ENCODE peak calls at places on chromosomes 7 and 10, in four cellular contexts. One of them, this sample, is unnamed.

GRCh38 chr10:33293531-33294170 is 40.8 kb downstream of the NRP1 start:
- DNase-seq in NCI-H1105 treated with DMSO at 0.1 percent for 48 hours: no peak
- DNase-seq in stimulated activated CD4-positive, alpha-beta T cell treated with anti-CD3 and anti-CD28 coated beads, Interleukin-4, amount 100 ng/mL, for 4 hours: no peak
- DNase-seq in kidney epithelial cell: no peak
- DNase-seq in this sample: no peak

GRCh38 chr7:28790467-28790866 is 167.7 kb downstream of the TRIL start:
- DNase-seq in NCI-H1105 treated with DMSO at 0.1 percent for 48 hours: no peak
- DNase-seq in stimulated activated CD4-positive, alpha-beta T cell treated with anti-CD3 and anti-CD28 coated beads, Interleukin-4, amount 100 ng/mL, for 4 hours: no peak
- DNase-seq in kidney epithelial cell: no peak
- DNase-seq in this sample: no peak

GRCh38 chr10:70866424-70866823 is 21.9 kb downstream of the PCBD1 start:
- DNase-seq in NCI-H1105 treated with DMSO at 0.1 percent for 48 hours: no peak
- DNase-seq in stimulated activated CD4-positive, alpha-beta T cell treated with anti-CD3 and anti-CD28 coated beads, Interleukin-4, amount 100 ng/mL, for 4 hours: no peak
- DNase-seq in kidney epithelial cell: no peak
- DNase-seq in this sample: no peak

GRCh38 chr10:4398602-4399001 is 427.4 kb upstream of the AKR1E2 start:
- DNase-seq in NCI-H1105 treated with DMSO at 0.1 percent for 48 hours: no peak
- DNase-seq in stimulated activated CD4-positive, alpha-beta T cell treated with anti-CD3 and anti-CD28 coated beads, Interleukin-4, amount 100 ng/mL, for 4 hours: no peak
- DNase-seq in kidney epithelial cell: no peak
- DNase-seq in this sample: no peak

GRCh38 chr10:77856566-77856965 is 70.0 kb downstream of the DLG5 start:
- DNase-seq in NCI-H1105 treated with DMSO at 0.1 percent for 48 hours: no peak
- DNase-seq in stimulated activated CD4-positive, alpha-beta T cell treated with anti-CD3 and anti-CD28 coated beads, Interleukin-4, amount 100 ng/mL, for 4 hours: no peak
- DNase-seq in kidney epithelial cell: no peak
- DNase-seq in this sample: no peak

GRCh38 chr10:113991091-113991860 is 52.4 kb upstream of the ADRB1 start:
- DNase-seq in NCI-H1105 treated with DMSO at 0.1 percent for 48 hours: no peak
- DNase-seq in stimulated activated CD4-positive, alpha-beta T cell treated with anti-CD3 and anti-CD28 coated beads, Interleukin-4, amount 100 ng/mL, for 4 hours: no peak
- DNase-seq in kidney epithelial cell: no peak
- DNase-seq in this sample: no peak

GRCh38 chr10:30041394-30042105 is 17.8 kb downstream of the JCAD start:
- DNase-seq in NCI-H1105 treated with DMSO at 0.1 percent for 48 hours: no peak
- DNase-seq in stimulated activated CD4-positive, alpha-beta T cell treated with anti-CD3 and anti-CD28 coated beads, Interleukin-4, amount 100 ng/mL, for 4 hours: no peak
- DNase-seq in kidney epithelial cell: no peak
- DNase-seq in this sample: no peak

GRCh38 chr10:17428616-17429097 is 25.7 kb downstream of the ST8SIA6 start:
- DNase-seq in NCI-H1105 treated with DMSO at 0.1 percent for 48 hours: no peak
- DNase-seq in stimulated activated CD4-positive, alpha-beta T cell treated with anti-CD3 and anti-CD28 coated beads, Interleukin-4, amount 100 ng/mL, for 4 hours: peak; percentile 67
- DNase-seq in kidney epithelial cell: no peak
- DNase-seq in this sample: peak; percentile 35

GRCh38 chr7:140161047-140161446 is 15.7 kb downstream of the KDM7A start:
- DNase-seq in NCI-H1105 treated with DMSO at 0.1 percent for 48 hours: no peak
- DNase-seq in stimulated activated CD4-positive, alpha-beta T cell treated with anti-CD3 and anti-CD28 coated beads, Interleukin-4, amount 100 ng/mL, for 4 hours: no peak
- DNase-seq in kidney epithelial cell: no peak
- DNase-seq in this sample: no peak

GRCh38 chr7:144854839-144855424 is 19.1 kb upstream of the TPK1 start:
- DNase-seq in NCI-H1105 treated with DMSO at 0.1 percent for 48 hours: peak; percentile 52
- DNase-seq in stimulated activated CD4-positive, alpha-beta T cell treated with anti-CD3 and anti-CD28 coated beads, Interleukin-4, amount 100 ng/mL, for 4 hours: no peak
- DNase-seq in kidney epithelial cell: no peak
- DNase-seq in this sample: no peak

GRCh38 chr10:23439920-23440875 is 1.3 kb downstream of the OTUD1 start:
- DNase-seq in NCI-H1105 treated with DMSO at 0.1 percent for 48 hours: peak; percentile 7
- DNase-seq in stimulated activated CD4-positive, alpha-beta T cell treated with anti-CD3 and anti-CD28 coated beads, Interleukin-4, amount 100 ng/mL, for 4 hours: peak; percentile 5
- DNase-seq in kidney epithelial cell: no peak
- DNase-seq in this sample: peak; percentile 67

GRCh38 chr10:12655940-12656339 is 306.6 kb downstream of the CAMK1D start:
- DNase-seq in NCI-H1105 treated with DMSO at 0.1 percent for 48 hours: no peak
- DNase-seq in stimulated activated CD4-positive, alpha-beta T cell treated with anti-CD3 and anti-CD28 coated beads, Interleukin-4, amount 100 ng/mL, for 4 hours: no peak
- DNase-seq in kidney epithelial cell: no peak
- DNase-seq in this sample: no peak

GRCh38 chr7:73905360-73905759 is 44.4 kb downstream of the TMEM270 start:
- DNase-seq in NCI-H1105 treated with DMSO at 0.1 percent for 48 hours: no peak
- DNase-seq in stimulated activated CD4-positive, alpha-beta T cell treated with anti-CD3 and anti-CD28 coated beads, Interleukin-4, amount 100 ng/mL, for 4 hours: no peak
- DNase-seq in kidney epithelial cell: no peak
- DNase-seq in this sample: no peak

GRCh38 chr7:40232242-40232929 is 97.6 kb downstream of the SUGCT start:
- DNase-seq in NCI-H1105 treated with DMSO at 0.1 percent for 48 hours: peak; percentile 50
- DNase-seq in stimulated activated CD4-positive, alpha-beta T cell treated with anti-CD3 and anti-CD28 coated beads, Interleukin-4, amount 100 ng/mL, for 4 hours: no peak
- DNase-seq in kidney epithelial cell: peak; percentile 38
- DNase-seq in this sample: no peak

GRCh38 chr7:46170021-46170420 is 248.9 kb upstream of the IGFBP3 start:
- DNase-seq in NCI-H1105 treated with DMSO at 0.1 percent for 48 hours: no peak
- DNase-seq in stimulated activated CD4-positive, alpha-beta T cell treated with anti-CD3 and anti-CD28 coated beads, Interleukin-4, amount 100 ng/mL, for 4 hours: no peak
- DNase-seq in kidney epithelial cell: no peak
- DNase-seq in this sample: no peak

This sample was measured in mucosa of descending colon.